ENCODE peak calls at places on chromosome 17, in four cellular contexts. One of them, this sample, is unnamed.

GRCh38 chr17:63838586-63839184 is 3.8 kb downstream of the SMARCD2 start:
- DNase-seq in GM12878: no peak
- DNase-seq in HL-60: peak
- DNase-seq in K562: no peak
- DNase-seq in this sample: no peak

GRCh38 chr17:64005734-64006167 is 7.6 kb downstream of the PRR29 start:
- DNase-seq in GM12878: no peak
- DNase-seq in HL-60: no peak
- DNase-seq in K562: peak
- DNase-seq in this sample: no peak

GRCh38 chr17:20960871-20961270 is 81.9 kb downstream of the USP22 start:
- DNase-seq in GM12878: no peak
- DNase-seq in HL-60: no peak
- DNase-seq in K562: no peak
- DNase-seq in this sample: no peak

GRCh38 chr17:48025904-48026502 is 11.6 kb downstream of the COPZ2 start:
- DNase-seq in GM12878: no peak
- DNase-seq in HL-60: no peak
- DNase-seq in K562: no peak
- DNase-seq in this sample: no peak

GRCh38 chr17:50541916-50542688 is 4.9 kb upstream of the SPATA20 start:
- DNase-seq in GM12878: no peak
- DNase-seq in HL-60: peak
- DNase-seq in K562: peak
- DNase-seq in this sample: peak

GRCh38 chr17:10518271-10519037 is at the start of gene MYH1:
- DNase-seq in GM12878: no peak
- DNase-seq in HL-60: no peak
- DNase-seq in K562: no peak
- DNase-seq in this sample: no peak

GRCh38 chr17:64150237-64151015 is 20.5 kb upstream of the ERN1 start:
- DNase-seq in GM12878: no peak
- DNase-seq in HL-60: peak
- DNase-seq in K562: no peak
- DNase-seq in this sample: no peak

GRCh38 chr17:46977750-46978488 is 1.1 kb downstream of the RPRML start:
- DNase-seq in GM12878: no peak
- DNase-seq in HL-60: no peak
- DNase-seq in K562: no peak
- DNase-seq in this sample: no peak

GRCh38 chr17:77394540-77395295 is 253.9 kb downstream of the SEC14L1 start:
- DNase-seq in GM12878: no peak
- DNase-seq in HL-60: no peak
- DNase-seq in K562: no peak
- DNase-seq in this sample: no peak

GRCh38 chr17:39123627-39124026 is 27.8 kb downstream of the PLXDC1 start:
- DNase-seq in GM12878: no peak
- DNase-seq in HL-60: no peak
- DNase-seq in K562: no peak
- DNase-seq in this sample: no peak

GRCh38 chr17:34519286-34519685 is 60.1 kb upstream of the TMEM132E start:
- DNase-seq in GM12878: no peak
- DNase-seq in HL-60: no peak
- DNase-seq in K562: peak
- DNase-seq in this sample: no peak

GRCh38 chr17:76548378-76549214 is 8.8 kb downstream of the PRCD start:
- DNase-seq in GM12878: no peak
- DNase-seq in HL-60: no peak
- DNase-seq in K562: no peak
- DNase-seq in this sample: no peak

GRCh38 chr17:63716426-63716825 is 16.5 kb upstream of the LIMD2 start:
- DNase-seq in GM12878: no peak
- DNase-seq in HL-60: no peak
- DNase-seq in K562: no peak
- DNase-seq in this sample: no peak

GRCh38 chr17:17351901-17352781 is 49.0 kb downstream of the NT5M start:
- DNase-seq in GM12878: no peak
- DNase-seq in HL-60: no peak
- DNase-seq in K562: peak
- DNase-seq in this sample: no peak

GRCh38 chr17:41918392-41919164 is at the start of gene ACLY:
- DNase-seq in GM12878: no peak
- DNase-seq in HL-60: peak
- DNase-seq in K562: peak
- DNase-seq in this sample: peak

GRCh38 chr17:50672831-50673551 is 34.7 kb downstream of the ANKRD40 start:
- DNase-seq in GM12878: no peak
- DNase-seq in HL-60: no peak
- DNase-seq in K562: no peak
- DNase-seq in this sample: no peak

GRCh38 chr17:69269174-69269998 is 40.8 kb upstream of the ABCA10 start:
- DNase-seq in GM12878: no peak
- DNase-seq in HL-60: no peak
- DNase-seq in K562: no peak
- DNase-seq in this sample: no peak

GRCh38 chr17:40364906-40365305 is 369 bp upstream of the GJD3 start:
- DNase-seq in GM12878: no peak
- DNase-seq in HL-60: no peak
- DNase-seq in K562: no peak
- DNase-seq in this sample: no peak

GRCh38 chr17:29613856-29614255 is 8.9 kb downstream of the CORO6 start:
- DNase-seq in GM12878: no peak
- DNase-seq in HL-60: no peak
- DNase-seq in K562: no peak
- DNase-seq in this sample: no peak

GRCh38 chr17:376936-377863 is 24.6 kb upstream of the RPH3AL start:
- DNase-seq in GM12878: no peak
- DNase-seq in HL-60: no peak
- DNase-seq in K562: no peak
- DNase-seq in this sample: no peak

DNA sequence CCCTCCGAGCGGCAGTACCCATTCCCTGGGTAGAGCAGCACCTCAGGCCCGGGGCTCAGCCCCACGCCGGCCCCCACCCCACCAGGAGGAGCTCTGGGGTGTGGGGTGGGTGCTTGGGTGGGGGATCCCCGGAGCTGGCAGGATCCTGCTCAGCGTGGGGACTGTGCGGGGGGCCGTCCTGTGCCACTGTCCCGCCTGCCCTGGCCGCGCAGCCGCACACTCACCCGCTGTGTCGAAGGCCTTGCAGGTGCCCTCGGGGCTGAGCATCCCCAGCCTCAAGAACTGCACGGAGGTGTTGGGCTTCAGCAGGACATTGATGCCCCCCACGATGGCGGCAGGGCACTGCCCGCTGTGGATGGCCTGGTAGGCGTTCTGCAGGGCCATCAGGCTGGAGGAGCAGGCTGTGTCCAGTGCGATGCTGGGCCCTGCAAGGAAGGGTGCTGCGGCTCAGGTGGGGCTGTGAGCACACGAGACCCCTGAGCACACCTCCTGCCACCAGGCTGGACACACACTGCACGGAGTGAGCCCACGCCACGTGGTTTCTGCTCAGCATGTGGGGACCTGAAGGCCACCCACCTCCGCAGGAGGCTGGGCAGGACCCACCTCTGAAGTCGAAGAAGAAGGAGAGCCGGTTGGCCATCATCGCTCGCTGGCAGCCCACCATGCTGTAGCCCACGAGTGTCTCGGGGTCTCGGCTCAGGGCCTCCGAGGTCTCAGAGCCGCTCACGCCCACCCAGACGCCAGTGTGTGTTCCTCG is 4.9 kb downstream of the FASN start:
- DNase-seq in GM12878: no peak
- DNase-seq in HL-60: no peak
- DNase-seq in K562: no peak
- DNase-seq in this sample: no peak
- TF ChIP-seq SPI1 in GM12878: no peak
- TF ChIP-seq SPI1 in HL-60: no peak
- TF ChIP-seq SPI1 in K562: no peak
- TF ChIP-seq SPI1 in this sample: no peak

GRCh38 chr17:15463363-15463762 is 4.1 kb downstream of the CDRT4 start:
- DNase-seq in GM12878: no peak
- DNase-seq in HL-60: no peak
- DNase-seq in K562: no peak
- DNase-seq in this sample: no peak
- TF ChIP-seq SPI1 in GM12878: no peak
- TF ChIP-seq SPI1 in HL-60: no peak
- TF ChIP-seq SPI1 in K562: no peak
- TF ChIP-seq SPI1 in this sample: no peak

DNA sequence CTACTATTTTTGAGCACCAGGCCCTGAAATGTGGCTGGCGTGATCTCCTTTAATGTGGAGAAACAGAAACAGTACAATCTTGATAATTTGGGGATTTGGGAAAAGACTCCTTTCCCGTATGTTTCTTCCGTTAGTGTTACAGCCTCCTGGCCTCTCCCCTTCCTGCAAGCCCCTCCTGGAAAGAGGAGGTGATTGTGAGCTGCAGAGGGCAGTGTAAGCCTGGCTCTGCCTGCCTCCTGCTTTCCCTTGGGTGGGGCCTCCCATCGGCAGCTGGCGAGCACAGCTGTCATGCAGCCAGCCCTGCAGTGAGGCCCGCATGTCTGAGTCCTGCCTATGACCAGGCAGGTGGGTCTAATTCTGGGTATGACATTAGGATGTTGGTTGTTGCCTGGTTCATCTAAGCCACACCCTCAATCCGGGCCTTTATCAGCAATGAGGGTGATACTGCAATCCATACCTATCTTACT is 48.7 kb upstream of the WSB1 start:
- DNase-seq in GM12878: peak
- DNase-seq in HL-60: peak
- DNase-seq in K562: peak
- DNase-seq in this sample: peak
- TF ChIP-seq SPI1 in GM12878: no peak
- TF ChIP-seq SPI1 in HL-60: no peak
- TF ChIP-seq SPI1 in K562: no peak
- TF ChIP-seq SPI1 in this sample: no peak

GRCh38 chr17:58527306-58527705 is 12.9 kb upstream of the MTMR4 start:
- DNase-seq in GM12878: no peak
- DNase-seq in HL-60: no peak
- DNase-seq in K562: no peak
- DNase-seq in this sample: no peak
- TF ChIP-seq SPI1 in GM12878: no peak
- TF ChIP-seq SPI1 in HL-60: no peak
- TF ChIP-seq SPI1 in K562: no peak
- TF ChIP-seq SPI1 in this sample: no peak

DNA sequence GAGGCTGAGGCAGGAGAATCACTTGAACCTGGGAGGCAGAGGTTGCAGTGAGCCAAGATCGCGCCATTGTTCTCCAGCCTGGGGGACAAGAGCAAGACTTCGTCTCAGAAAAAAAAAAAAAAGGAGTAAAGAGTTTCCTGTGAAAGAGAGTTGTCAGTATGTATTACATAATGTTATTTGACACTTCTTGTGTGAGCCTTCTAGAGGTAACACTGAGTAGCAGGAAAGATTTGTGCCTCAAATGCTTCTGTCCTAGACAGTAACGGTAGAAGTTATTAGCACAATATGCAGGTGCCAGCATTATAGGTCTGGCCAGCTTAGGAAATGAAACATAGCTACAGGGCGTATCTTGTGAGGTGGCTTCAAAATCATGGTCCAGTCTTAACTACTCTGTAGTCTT is 6.2 kb downstream of the RPS6KB1 start:
- DNase-seq in GM12878: no peak
- DNase-seq in HL-60: peak
- DNase-seq in K562: peak
- DNase-seq in this sample: no peak
- TF ChIP-seq SPI1 in GM12878: no peak
- TF ChIP-seq SPI1 in HL-60: no peak
- TF ChIP-seq SPI1 in K562: no peak
- TF ChIP-seq SPI1 in this sample: no peak

DNA sequence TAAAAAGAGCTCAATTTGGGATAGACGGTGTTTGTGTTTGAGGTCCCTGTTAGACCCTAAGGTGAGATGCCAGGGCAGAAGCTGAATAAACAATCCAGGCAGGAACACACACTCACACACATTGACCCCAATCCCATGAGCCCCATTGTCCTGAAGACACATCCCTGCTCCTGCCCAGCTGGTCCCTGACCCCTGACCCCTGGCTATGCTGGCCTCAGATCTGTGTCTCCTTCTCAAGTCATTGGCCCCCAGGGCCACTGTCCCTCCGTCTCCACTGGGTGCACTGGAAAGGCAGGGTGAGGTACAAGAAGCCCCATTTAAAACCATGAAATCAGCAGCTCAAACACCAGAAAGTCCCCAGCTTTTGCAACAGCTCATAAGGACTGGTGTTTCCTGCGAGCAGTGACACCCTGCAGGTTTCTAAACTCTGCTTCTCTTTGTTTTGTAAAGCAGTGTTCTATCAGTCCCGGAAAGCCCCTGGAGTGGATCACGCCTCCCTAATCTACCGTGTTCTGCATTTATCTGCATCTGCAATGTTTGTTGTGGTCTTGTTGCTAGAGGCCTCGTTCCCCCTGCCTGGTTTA is 18.0 kb upstream of the ASGR2 start:
- DNase-seq in GM12878: peak
- DNase-seq in HL-60: peak
- DNase-seq in K562: no peak
- DNase-seq in this sample: peak
- TF ChIP-seq SPI1 in GM12878: peak
- TF ChIP-seq SPI1 in HL-60: no peak
- TF ChIP-seq SPI1 in K562: no peak
- TF ChIP-seq SPI1 in this sample: peak

GRCh38 chr17:4594406-4595349 is 10.3 kb downstream of the SMTNL2 start:
- DNase-seq in GM12878: no peak
- DNase-seq in HL-60: peak
- DNase-seq in K562: peak
- DNase-seq in this sample: peak
- TF ChIP-seq SPI1 in GM12878: no peak
- TF ChIP-seq SPI1 in HL-60: no peak
- TF ChIP-seq SPI1 in K562: no peak
- TF ChIP-seq SPI1 in this sample: no peak

DNA sequence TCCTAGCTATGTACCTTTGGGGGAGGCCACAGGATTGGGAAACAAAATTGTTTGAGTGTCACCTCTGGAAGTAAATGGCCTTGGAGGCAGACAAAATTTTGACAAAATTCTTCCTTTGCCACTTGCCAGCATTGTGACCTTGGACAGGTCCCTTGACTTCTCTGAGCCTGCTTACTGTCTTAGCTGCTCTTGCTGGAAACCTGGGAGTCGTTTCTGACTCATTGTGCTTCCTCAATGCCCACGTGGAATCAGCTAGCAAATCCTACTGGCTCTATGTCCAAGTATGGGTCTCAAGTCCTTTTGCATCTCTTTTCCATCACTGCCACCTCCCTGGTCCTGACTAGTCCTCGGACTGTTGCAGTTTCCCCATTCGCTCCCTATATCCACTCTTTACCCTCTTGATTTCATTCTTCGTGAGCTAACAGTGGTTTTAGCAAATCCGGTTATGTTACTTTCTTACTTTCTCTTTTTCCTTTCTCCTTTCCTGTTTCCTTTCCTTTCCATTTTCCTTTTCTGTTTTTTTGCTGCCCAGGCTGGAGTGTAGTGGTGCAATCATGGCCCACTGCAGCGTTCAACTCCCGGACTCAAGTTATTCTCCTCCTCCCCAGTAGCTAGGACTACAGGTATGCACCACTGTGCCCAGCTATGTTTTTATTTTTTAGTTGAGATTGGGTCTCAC is 68.1 kb upstream of the LGALS9 start:
- DNase-seq in GM12878: no peak
- DNase-seq in HL-60: no peak
- DNase-seq in K562: no peak
- DNase-seq in this sample: no peak
- TF ChIP-seq SPI1 in GM12878: no peak
- TF ChIP-seq SPI1 in HL-60: no peak
- TF ChIP-seq SPI1 in K562: no peak
- TF ChIP-seq SPI1 in this sample: no peak

This sample was measured in GM12891.